ENCODE peak calls at places on chromosomes 2 and 18, in nine cellular contexts. J, R, K, B, G, U, C, M and P are unnamed samples.

GRCh38 chr18:44803019-44803650 is 122.4 kb downstream of the SETBP1 start:
- DNase-seq in B (peak), J (no peak), K (peak), M (no peak), R (no peak), C (no peak), U (no peak), G (peak), P (peak)

GRCh38 chr2:176911-177310 is 86.9 kb downstream of the SH3YL1 start:
- DNase-seq in J (no peak), U (no peak), C (no peak), K (no peak), M (no peak), B (no peak), R (no peak), G (no peak), P (no peak)

GRCh38 chr2:240919161-240919781 is 13.1 kb downstream of the CROCC2 start:
- DNase-seq in M (no peak), C (no peak), U (no peak), J (peak), K (peak), B (no peak), R (no peak), G (peak), P (peak)

GRCh38 chr2:182133195-182133891 is 147.7 kb downstream of the PPP1R1C start:
- DNase-seq in M (peak), C (no peak), K (no peak), R (no peak), G (no peak), J (no peak), U (no peak), B (no peak), P (no peak)

GRCh38 chr2:189609423-189609816 is 28.8 kb upstream of the SLC40A1 start:
- DNase-seq in B (no peak), C (no peak), J (no peak), R (no peak), K (no peak), G (no peak), U (no peak), M (no peak), P (no peak)

GRCh38 chr2:7612969-7613368 is 695.8 kb downstream of the RNF144A start:
- DNase-seq in J (no peak), K (no peak), U (no peak), G (no peak), B (no peak), M (no peak), C (no peak), R (no peak), P (no peak)

GRCh38 chr2:199455533-199456382 is 2.0 kb downstream of the SATB2 start:
- DNase-seq in C (peak), R (no peak), J (peak), G (peak), K (peak), M (no peak), B (peak), U (no peak), P (no peak)

GRCh38 chr18:2150566-2150965 is 420.7 kb downstream of the METTL4 start:
- DNase-seq in K (no peak), U (no peak), C (no peak), B (no peak), M (no peak), R (no peak), G (no peak), J (no peak), P (no peak)

GRCh38 chr2:240918258-240919091 is 12.3 kb downstream of the CROCC2 start:
- DNase-seq in K (peak), M (no peak), U (no peak), R (no peak), G (peak), J (peak), C (no peak), B (no peak), P (peak)

GRCh38 chr2:178280261-178280852 is 86.0 kb downstream of the OSBPL6 start:
- DNase-seq in R (no peak), G (no peak), J (no peak), B (peak), M (peak), C (peak), U (no peak), K (no peak), P (no peak)

GRCh38 chr18:77132369-77133050 is at the start of gene MBP:
- DNase-seq in G (peak), M (no peak), K (peak), B (peak), C (peak), J (peak), R (no peak), U (no peak), P (peak)

GRCh38 chr18:77134611-77135010 is 2.0 kb upstream of the MBP start:
- DNase-seq in J (no peak), U (no peak), G (no peak), R (no peak), C (no peak), B (no peak), K (no peak), M (no peak), P (no peak)

GRCh38 chr18:77133920-77134496 is 1.4 kb upstream of the MBP start:
- DNase-seq in K (peak), J (peak), U (no peak), R (no peak), G (peak), C (peak), B (no peak), M (no peak), P (peak)

GRCh38 chr18:77131652-77132368 is 773 bp downstream of the MBP start:
- DNase-seq in G (peak), U (no peak), R (no peak), K (peak), B (peak), M (no peak), J (peak), C (no peak), P (peak)

DNA sequence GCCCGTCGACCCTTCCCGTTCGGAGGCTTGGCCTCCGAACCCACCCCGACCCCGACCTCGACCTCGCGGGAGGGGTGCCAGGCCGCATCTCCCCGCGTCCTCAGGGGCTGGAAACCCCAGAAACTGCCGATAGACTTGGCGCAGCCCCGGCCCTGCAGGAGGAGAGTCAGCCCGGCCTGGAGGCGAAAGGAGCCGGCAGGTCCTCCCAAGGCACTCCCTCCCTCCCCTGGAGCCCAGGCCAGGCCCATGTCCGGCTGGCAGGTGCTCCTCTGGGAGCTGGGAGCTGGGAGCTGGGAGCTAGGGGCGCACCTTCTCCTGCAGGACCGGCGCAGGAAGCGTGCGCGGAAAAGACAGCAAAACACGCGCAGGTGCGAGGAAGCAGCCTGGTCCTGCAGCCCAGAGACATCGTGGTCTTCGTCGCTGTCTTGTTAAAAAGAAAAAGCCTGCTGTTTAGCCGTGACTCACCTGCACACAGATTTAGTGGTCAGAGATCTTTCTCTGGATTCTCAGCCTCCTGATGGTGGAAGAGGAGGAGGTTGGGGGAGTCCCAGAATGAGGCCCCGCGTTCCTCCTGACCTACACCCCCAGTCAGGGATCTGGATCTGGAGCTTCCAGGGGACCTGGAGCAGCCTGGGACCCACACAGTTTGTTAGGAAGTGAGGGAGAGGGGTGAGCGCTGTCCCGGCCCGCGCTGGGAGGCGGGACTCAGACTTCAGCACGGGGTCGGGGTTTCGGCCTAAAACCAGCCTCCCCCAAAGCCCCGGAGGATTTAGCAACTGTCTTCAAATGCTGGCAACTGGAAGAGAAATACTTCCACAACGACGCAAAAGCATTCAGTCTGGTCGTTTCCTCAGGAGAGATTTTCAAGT is 702 bp upstream of the MBP start:
- DNase-seq in K (peak), B (peak), M (no peak), R (no peak), U (no peak), G (peak), C (peak), J (peak), P (peak)
- H3K27ac ChIP-seq in K (peak), B (no peak), M (no peak), R (peak), U (no peak), G (peak), C (peak), J (peak), P (peak)

DNA sequence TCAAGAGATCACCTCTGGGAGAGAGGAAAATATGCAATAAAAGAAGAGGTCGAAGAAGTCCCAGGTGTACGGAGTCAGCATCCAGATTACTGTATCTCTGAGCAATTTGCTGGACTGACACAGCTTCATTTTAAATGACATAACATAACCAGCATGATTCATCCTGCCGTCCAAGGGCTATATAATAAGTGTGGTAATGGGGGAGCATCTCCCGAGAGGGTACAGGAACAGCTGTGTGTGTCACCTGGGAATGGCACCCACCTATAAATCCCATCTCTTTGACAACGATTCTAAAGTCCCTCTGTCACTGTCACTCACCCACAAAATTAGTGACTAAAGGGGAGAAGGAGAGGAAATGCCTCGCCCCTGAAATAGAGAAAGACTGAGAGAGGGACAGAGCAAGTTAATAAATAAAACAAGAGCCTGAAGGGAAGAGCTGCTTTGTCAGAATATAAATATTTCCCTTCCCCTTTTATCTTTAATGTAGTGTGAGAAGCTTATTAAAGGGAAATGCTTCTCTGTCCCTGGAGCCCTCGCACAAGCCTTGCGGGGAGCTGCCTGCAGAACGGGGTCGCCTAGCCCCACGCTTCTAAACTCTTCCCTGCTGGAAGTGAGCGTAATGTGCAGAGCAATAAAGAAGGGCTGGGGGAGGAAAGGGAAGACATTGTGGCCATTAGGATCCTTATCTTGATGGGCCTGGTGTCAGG is 19.2 kb upstream of the FZD7 start:
- DNase-seq in G (no peak), U (no peak), K (no peak), M (no peak), B (no peak), J (no peak), C (no peak), R (no peak), P (no peak)
- TF ChIP-seq CTCF in G (no peak), U (no peak), K (no peak), M (no peak), B (no peak), J (no peak), C (no peak), R (no peak), P (no peak)

GRCh38 chr2:10446631-10447030 is 1.5 kb downstream of the ODC1 start:
- DNase-seq in J (no peak), K (no peak), U (no peak), M (no peak), C (no peak), B (no peak), R (no peak), G (no peak), P (no peak)

GRCh38 chr2:10441966-10442365 is 6.2 kb downstream of the ODC1 start:
- DNase-seq in J (no peak), U (no peak), G (no peak), B (no peak), M (no peak), R (no peak), C (no peak), K (no peak), P (no peak)

GRCh38 chr2:10440736-10441135 is 7.4 kb downstream of the ODC1 start:
- DNase-seq in R (no peak), B (no peak), M (peak), U (no peak), J (no peak), K (no peak), G (no peak), C (peak), P (no peak)

GRCh38 chr2:10447300-10448207 is 573 bp downstream of the ODC1 start:
- DNase-seq in K (no peak), J (peak), G (peak), M (peak), C (peak), R (no peak), B (peak), U (no peak), P (peak)

GRCh38 chr2:10444463-10444862 is 3.7 kb downstream of the ODC1 start:
- DNase-seq in J (no peak), C (peak), G (no peak), B (no peak), R (no peak), M (no peak), K (no peak), U (no peak), P (no peak)
- TF ChIP-seq POLR2AphosphoS5 in J (no peak), C (no peak), G (no peak), B (no peak), R (no peak), M (no peak), K (no peak), U (no peak), P (no peak)

GRCh38 chr2:22855081-22855480 is 529.9 kb upstream of the KLHL29 start:
- DNase-seq in M (no peak), R (no peak), K (no peak), G (no peak), B (no peak), C (no peak), J (no peak), U (no peak), P (no peak)
- H3K27ac ChIP-seq in M (no peak), R (no peak), K (no peak), G (no peak), B (no peak), C (no peak), J (no peak), U (no peak), P (no peak)

DNA sequence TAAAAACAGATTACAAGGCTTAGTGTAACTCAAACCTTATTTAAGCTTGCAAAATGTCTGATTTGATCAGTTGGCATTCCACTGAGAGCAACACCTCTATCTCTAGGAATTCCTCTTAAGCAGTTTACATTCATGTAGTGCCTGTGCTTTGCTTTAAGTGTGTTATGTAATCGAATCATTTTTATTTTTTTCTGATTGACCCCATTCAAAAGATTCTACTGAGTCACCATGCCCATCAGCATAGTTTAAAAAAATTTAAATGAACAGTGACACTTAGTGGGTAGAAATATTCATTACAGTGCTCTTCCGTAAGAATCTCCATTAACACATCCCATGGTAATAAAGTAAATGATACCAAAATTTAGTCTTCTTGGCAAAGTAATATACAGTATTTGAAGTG is 67.8 kb upstream of the SLC4A10 start:
- DNase-seq in C (no peak), B (no peak), U (no peak), G (no peak), K (no peak), M (no peak), R (no peak), J (no peak), P (no peak)
- TF ChIP-seq CTCF in C (no peak), B (peak), U (no peak), G (no peak), K (no peak), M (no peak), R (no peak), J (no peak), P (no peak)

DNA sequence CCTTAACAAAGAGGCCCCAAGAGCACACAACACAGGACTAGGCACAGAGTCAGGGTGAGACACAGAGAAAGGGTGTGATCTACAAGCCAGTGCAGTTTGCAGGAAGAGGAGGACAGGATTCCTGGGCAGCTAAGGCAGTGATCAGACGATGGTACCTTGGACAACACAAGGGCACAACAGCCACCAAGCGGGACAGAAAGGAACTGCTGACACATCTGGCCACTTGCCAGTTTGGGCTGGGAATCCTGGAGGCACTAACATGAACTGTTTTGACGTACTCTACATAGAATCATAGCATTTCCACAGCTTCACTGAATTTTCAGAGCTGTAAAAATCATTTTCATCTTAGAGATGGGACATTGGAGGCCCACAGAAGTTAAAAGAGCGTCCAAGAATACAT is 221.5 kb upstream of the SLC35G4 start:
- DNase-seq in R (no peak), K (no peak), U (no peak), G (peak), J (no peak), B (peak), M (peak), C (peak), P (no peak)
- TF ChIP-seq POLR2AphosphoS5 in R (no peak), K (no peak), U (no peak), G (no peak), J (no peak), B (no peak), M (no peak), C (no peak), P (no peak)

DNA sequence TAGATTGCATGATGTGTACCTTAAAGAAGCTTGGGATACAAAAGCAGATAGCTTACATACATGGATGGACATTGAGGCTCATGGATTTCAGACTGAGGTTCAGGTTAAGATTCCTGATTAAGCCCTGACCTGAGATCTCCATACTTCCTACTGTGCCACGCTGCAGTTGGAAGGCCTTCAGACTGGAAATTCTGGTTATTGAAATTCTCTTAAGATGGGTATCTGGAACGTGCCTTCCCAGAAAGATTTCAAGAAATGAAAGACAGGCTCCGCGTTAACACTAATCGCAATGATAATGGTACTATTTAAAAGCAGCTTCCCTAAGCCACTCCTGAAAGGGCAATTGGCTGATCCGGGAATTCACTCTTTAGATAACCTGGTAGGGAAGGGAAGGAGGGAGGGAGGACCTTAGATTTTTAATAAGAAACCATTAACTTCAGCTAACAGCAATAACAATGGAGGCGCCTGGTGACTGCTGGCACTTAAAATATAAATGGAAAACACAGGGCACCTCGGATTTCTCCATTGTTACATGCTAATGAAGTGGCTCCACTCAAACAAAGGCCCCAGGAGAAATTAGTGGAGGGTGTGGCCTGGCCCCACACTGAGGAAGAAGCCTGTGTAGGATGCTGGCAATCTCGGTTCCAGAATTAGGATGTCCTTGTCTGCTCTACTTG is 22.6 kb upstream of the MTA3 start:
- DNase-seq in M (no peak), U (peak), G (no peak), J (no peak), K (no peak), B (peak), C (no peak), R (no peak), P (no peak)
- H3K27ac ChIP-seq in M (no peak), U (peak), G (no peak), J (no peak), K (no peak), B (peak), C (no peak), R (no peak), P (no peak)

GRCh38 chr2:12151716-12152115 is 405.3 kb downstream of the LPIN1 start:
- DNase-seq in C (no peak), R (no peak), J (no peak), B (peak), G (no peak), U (no peak), M (no peak), K (no peak), P (no peak)
- TF ChIP-seq CTCF in C (no peak), R (no peak), J (no peak), B (no peak), G (no peak), U (no peak), M (no peak), K (no peak), P (no peak)